ENCODE peak calls at places on chromosomes 6 and 20, in nine cellular contexts. One of them, this sample, is unnamed.

GRCh38 chr20:50728981-50729874 is 2.2 kb upstream of the PARD6B start:
- DNase-seq in H1: peak
- DNase-seq in suprapubic skin: no peak
- DNase-seq in A549: no peak
- DNase-seq in stomach: peak
- DNase-seq in ovary: no peak
- DNase-seq in GM12878: no peak
- DNase-seq in HepG2: peak
- DNase-seq in transverse colon: peak
- DNase-seq in this sample: peak

GRCh38 chr6:484086-484728 is 92.7 kb downstream of the IRF4 start:
- DNase-seq in H1: no peak
- DNase-seq in suprapubic skin: no peak
- DNase-seq in A549: no peak
- DNase-seq in stomach: no peak
- DNase-seq in ovary: no peak
- DNase-seq in GM12878: peak
- DNase-seq in HepG2: no peak
- DNase-seq in transverse colon: no peak
- DNase-seq in this sample: no peak

GRCh38 chr6:119856136-119856535 is 506.6 kb upstream of the MAN1A1 start:
- DNase-seq in H1: no peak
- DNase-seq in suprapubic skin: no peak
- DNase-seq in A549: no peak
- DNase-seq in stomach: no peak
- DNase-seq in ovary: no peak
- DNase-seq in GM12878: peak
- DNase-seq in HepG2: no peak
- DNase-seq in transverse colon: no peak
- DNase-seq in this sample: no peak

GRCh38 chr6:143691900-143692572 is 14.3 kb downstream of the PHACTR2 start:
- DNase-seq in H1: no peak
- DNase-seq in suprapubic skin: no peak
- DNase-seq in A549: no peak
- DNase-seq in stomach: no peak
- DNase-seq in ovary: no peak
- DNase-seq in GM12878: no peak
- DNase-seq in HepG2: no peak
- DNase-seq in transverse colon: no peak
- DNase-seq in this sample: no peak

GRCh38 chr6:26502169-26502568 is 2.1 kb downstream of the BTN1A1 start:
- DNase-seq in H1: no peak
- DNase-seq in suprapubic skin: no peak
- DNase-seq in A549: no peak
- DNase-seq in stomach: no peak
- DNase-seq in ovary: no peak
- DNase-seq in GM12878: peak
- DNase-seq in HepG2: peak
- DNase-seq in transverse colon: no peak
- DNase-seq in this sample: no peak

GRCh38 chr20:18679020-18679419 is 91.2 kb downstream of the DTD1 start:
- DNase-seq in H1: peak
- DNase-seq in suprapubic skin: no peak
- DNase-seq in A549: no peak
- DNase-seq in stomach: peak
- DNase-seq in ovary: no peak
- DNase-seq in GM12878: no peak
- DNase-seq in HepG2: no peak
- DNase-seq in transverse colon: no peak
- DNase-seq in this sample: no peak

GRCh38 chr6:132412656-132413500 is 11.6 kb upstream of the MOXD1 start:
- DNase-seq in H1: no peak
- DNase-seq in suprapubic skin: no peak
- DNase-seq in A549: no peak
- DNase-seq in stomach: no peak
- DNase-seq in ovary: no peak
- DNase-seq in GM12878: no peak
- DNase-seq in HepG2: no peak
- DNase-seq in transverse colon: no peak
- DNase-seq in this sample: no peak

GRCh38 chr6:121590941-121591340 is 155.5 kb downstream of the GJA1 start:
- DNase-seq in H1: no peak
- DNase-seq in suprapubic skin: no peak
- DNase-seq in A549: no peak
- DNase-seq in stomach: no peak
- DNase-seq in ovary: no peak
- DNase-seq in GM12878: no peak
- DNase-seq in HepG2: no peak
- DNase-seq in transverse colon: no peak
- DNase-seq in this sample: no peak

GRCh38 chr20:44187054-44187762 is at the start of gene JPH2:
- DNase-seq in H1: peak
- DNase-seq in suprapubic skin: no peak
- DNase-seq in A549: peak
- DNase-seq in stomach: peak
- DNase-seq in ovary: peak
- DNase-seq in GM12878: no peak
- DNase-seq in HepG2: no peak
- DNase-seq in transverse colon: peak
- DNase-seq in this sample: peak

GRCh38 chr6:163404825-163405265 is 9.7 kb upstream of the QKI start:
- DNase-seq in H1: no peak
- DNase-seq in suprapubic skin: no peak
- DNase-seq in A549: no peak
- DNase-seq in stomach: no peak
- DNase-seq in ovary: no peak
- DNase-seq in GM12878: no peak
- DNase-seq in HepG2: peak
- DNase-seq in transverse colon: peak
- DNase-seq in this sample: no peak

GRCh38 chr20:62832212-62832922 is 15.5 kb downstream of the COL9A3 start:
- DNase-seq in H1: no peak
- DNase-seq in suprapubic skin: no peak
- DNase-seq in A549: no peak
- DNase-seq in stomach: peak
- DNase-seq in ovary: no peak
- DNase-seq in GM12878: peak
- DNase-seq in HepG2: no peak
- DNase-seq in transverse colon: peak
- DNase-seq in this sample: peak

GRCh38 chr20:17610566-17611289 is 40.9 kb downstream of the DSTN start:
- DNase-seq in H1: no peak
- DNase-seq in suprapubic skin: no peak
- DNase-seq in A549: no peak
- DNase-seq in stomach: peak
- DNase-seq in ovary: peak
- DNase-seq in GM12878: no peak
- DNase-seq in HepG2: no peak
- DNase-seq in transverse colon: peak
- DNase-seq in this sample: no peak

GRCh38 chr20:17612975-17613327 is 43.1 kb downstream of the DSTN start:
- DNase-seq in H1: no peak
- DNase-seq in suprapubic skin: no peak
- DNase-seq in A549: no peak
- DNase-seq in stomach: no peak
- DNase-seq in ovary: no peak
- DNase-seq in GM12878: no peak
- DNase-seq in HepG2: no peak
- DNase-seq in transverse colon: no peak
- DNase-seq in this sample: no peak

GRCh38 chr20:17611290-17611539 is 41.3 kb downstream of the DSTN start:
- DNase-seq in H1: no peak
- DNase-seq in suprapubic skin: no peak
- DNase-seq in A549: no peak
- DNase-seq in stomach: no peak
- DNase-seq in ovary: no peak
- DNase-seq in GM12878: no peak
- DNase-seq in HepG2: no peak
- DNase-seq in transverse colon: no peak
- DNase-seq in this sample: peak

GRCh38 chr20:17612287-17612974 is 42.6 kb downstream of the DSTN start:
- DNase-seq in H1: peak
- DNase-seq in suprapubic skin: no peak
- DNase-seq in A549: no peak
- DNase-seq in stomach: no peak
- DNase-seq in ovary: peak
- DNase-seq in GM12878: no peak
- DNase-seq in HepG2: peak
- DNase-seq in transverse colon: peak
- DNase-seq in this sample: no peak

GRCh38 chr20:17611540-17612286 is 41.8 kb downstream of the DSTN start:
- DNase-seq in H1: peak
- DNase-seq in suprapubic skin: no peak
- DNase-seq in A549: peak
- DNase-seq in stomach: peak
- DNase-seq in ovary: peak
- DNase-seq in GM12878: no peak
- DNase-seq in HepG2: peak
- DNase-seq in transverse colon: peak
- DNase-seq in this sample: no peak
- TF ChIP-seq CTCF in H1: peak
- TF ChIP-seq CTCF in suprapubic skin: no peak
- TF ChIP-seq CTCF in A549: peak
- TF ChIP-seq CTCF in stomach: no peak
- TF ChIP-seq CTCF in ovary: no peak
- TF ChIP-seq CTCF in GM12878: no peak
- TF ChIP-seq CTCF in HepG2: peak
- TF ChIP-seq CTCF in transverse colon: peak
- TF ChIP-seq CTCF in this sample: no peak

DNA sequence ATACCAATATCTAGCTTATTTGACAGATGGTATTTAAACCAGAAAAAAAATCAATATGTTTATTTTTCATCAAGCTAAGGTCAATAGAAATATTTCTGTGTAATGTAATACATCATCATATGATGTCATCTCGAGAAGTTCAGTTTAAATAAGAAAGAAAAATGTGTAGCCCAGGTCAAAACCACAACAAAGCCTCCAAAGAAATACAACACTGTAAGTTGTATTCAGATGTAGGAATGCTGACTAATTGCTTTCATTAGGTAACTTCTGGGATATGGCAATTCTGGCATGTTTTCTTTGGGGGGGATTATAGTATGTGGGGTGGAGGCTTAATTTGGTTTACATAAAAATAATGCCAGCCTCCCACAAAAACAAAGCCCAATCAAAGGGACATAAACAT is 881.8 kb upstream of the CITED2 start:
- DNase-seq in H1: no peak
- DNase-seq in suprapubic skin: no peak
- DNase-seq in A549: no peak
- DNase-seq in stomach: no peak
- DNase-seq in ovary: no peak
- DNase-seq in GM12878: no peak
- DNase-seq in HepG2: no peak
- DNase-seq in transverse colon: no peak
- DNase-seq in this sample: no peak
- TF ChIP-seq EP300 in H1: no peak
- TF ChIP-seq EP300 in suprapubic skin: no peak
- TF ChIP-seq EP300 in A549: no peak
- TF ChIP-seq EP300 in stomach: no peak
- TF ChIP-seq EP300 in ovary: no peak
- TF ChIP-seq EP300 in GM12878: no peak
- TF ChIP-seq EP300 in HepG2: no peak
- TF ChIP-seq EP300 in transverse colon: no peak
- TF ChIP-seq EP300 in this sample: no peak

GRCh38 chr20:48656120-48656519 is 171.7 kb downstream of the PREX1 start:
- DNase-seq in H1: no peak
- DNase-seq in suprapubic skin: no peak
- DNase-seq in A549: no peak
- DNase-seq in stomach: no peak
- DNase-seq in ovary: no peak
- DNase-seq in GM12878: no peak
- DNase-seq in HepG2: no peak
- DNase-seq in transverse colon: no peak
- DNase-seq in this sample: no peak

GRCh38 chr20:48658505-48658904 is 169.3 kb downstream of the PREX1 start:
- DNase-seq in H1: no peak
- DNase-seq in suprapubic skin: no peak
- DNase-seq in A549: no peak
- DNase-seq in stomach: no peak
- DNase-seq in ovary: no peak
- DNase-seq in GM12878: no peak
- DNase-seq in HepG2: no peak
- DNase-seq in transverse colon: no peak
- DNase-seq in this sample: no peak

GRCh38 chr20:48658198-48658476 is 169.7 kb downstream of the PREX1 start:
- DNase-seq in H1: no peak
- DNase-seq in suprapubic skin: no peak
- DNase-seq in A549: no peak
- DNase-seq in stomach: no peak
- DNase-seq in ovary: no peak
- DNase-seq in GM12878: no peak
- DNase-seq in HepG2: no peak
- DNase-seq in transverse colon: no peak
- DNase-seq in this sample: no peak

GRCh38 chr20:48656661-48657211 is 171.1 kb downstream of the PREX1 start:
- DNase-seq in H1: peak
- DNase-seq in suprapubic skin: no peak
- DNase-seq in A549: peak
- DNase-seq in stomach: peak
- DNase-seq in ovary: no peak
- DNase-seq in GM12878: no peak
- DNase-seq in HepG2: peak
- DNase-seq in transverse colon: no peak
- DNase-seq in this sample: no peak

GRCh38 chr20:48657426-48658197 is 170.2 kb downstream of the PREX1 start:
- DNase-seq in H1: peak
- DNase-seq in suprapubic skin: no peak
- DNase-seq in A549: peak
- DNase-seq in stomach: peak
- DNase-seq in ovary: peak
- DNase-seq in GM12878: peak
- DNase-seq in HepG2: peak
- DNase-seq in transverse colon: peak
- DNase-seq in this sample: peak
- TF ChIP-seq POLR2A in H1: no peak
- TF ChIP-seq POLR2A in suprapubic skin: no peak
- TF ChIP-seq POLR2A in A549: no peak
- TF ChIP-seq POLR2A in stomach: no peak
- TF ChIP-seq POLR2A in ovary: no peak
- TF ChIP-seq POLR2A in GM12878: no peak
- TF ChIP-seq POLR2A in HepG2: no peak
- TF ChIP-seq POLR2A in transverse colon: no peak
- TF ChIP-seq POLR2A in this sample: no peak

DNA sequence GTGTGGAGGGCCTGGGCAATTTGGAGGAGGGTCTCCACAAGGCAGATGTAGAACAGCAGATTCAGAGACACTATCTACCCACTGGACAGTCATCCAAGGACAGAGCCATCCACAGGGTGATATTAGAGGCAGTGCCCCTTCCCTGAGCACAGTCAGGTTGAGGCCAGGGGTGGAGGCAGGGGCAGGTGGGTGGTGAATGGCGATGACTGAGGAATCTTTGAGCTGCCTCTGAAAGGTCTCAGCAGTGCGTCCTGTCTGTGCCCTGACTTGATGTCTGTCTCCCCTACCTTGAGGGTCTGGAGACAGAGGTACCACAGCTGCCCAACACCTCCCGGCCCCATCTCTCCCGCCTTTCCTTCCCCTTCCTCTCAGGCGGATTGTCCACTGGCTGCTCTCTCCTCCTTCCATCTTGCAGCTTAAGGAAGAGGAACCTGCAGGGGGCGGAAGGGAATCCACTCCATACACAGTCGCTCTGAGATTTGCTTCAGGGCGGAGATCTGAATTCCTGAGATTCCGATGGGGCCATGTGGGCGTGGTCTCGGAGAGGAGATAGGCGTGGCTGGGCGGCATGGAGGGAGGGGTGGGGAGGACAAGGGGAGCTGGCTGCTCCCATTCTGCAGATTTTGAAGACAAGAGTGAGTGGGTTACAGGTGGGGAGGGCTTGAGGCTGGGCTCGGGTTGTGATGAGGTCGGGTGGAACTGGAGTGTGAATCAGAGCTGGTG is 1.7 kb downstream of the MUCL3 start:
- DNase-seq in H1: peak
- DNase-seq in suprapubic skin: no peak
- DNase-seq in A549: peak
- DNase-seq in stomach: peak
- DNase-seq in ovary: peak
- DNase-seq in GM12878: no peak
- DNase-seq in HepG2: peak
- DNase-seq in transverse colon: peak
- DNase-seq in this sample: peak
- TF ChIP-seq CTCF in H1: peak
- TF ChIP-seq CTCF in suprapubic skin: peak
- TF ChIP-seq CTCF in A549: peak
- TF ChIP-seq CTCF in stomach: no peak
- TF ChIP-seq CTCF in ovary: no peak
- TF ChIP-seq CTCF in GM12878: no peak
- TF ChIP-seq CTCF in HepG2: peak
- TF ChIP-seq CTCF in transverse colon: peak
- TF ChIP-seq CTCF in this sample: peak